ENCODE peak calls at places on chromosomes 16 and 17, in six cellular contexts. One of them, this sample, is unnamed. For H3K27me3, the result is how much of the 10 kb centered on the place peaks cover.

GRCh38 chr17:55430531-55431228 is 9.0 kb upstream of the MMD start:
- DNase-seq in tibial artery: no peak
- DNase-seq in Caco-2: no peak
- DNase-seq in CD8-positive, alpha-beta memory T cell: no peak
- DNase-seq in AG04450: no peak
- DNase-seq in thoracic aorta: no peak
- DNase-seq in this sample: no peak

GRCh38 chr17:76539631-76540271 is at the start of gene PRCD:
- DNase-seq in thoracic aorta: no peak
- DNase-seq in Caco-2: no peak
- DNase-seq in tibial artery: peak
- DNase-seq in CD8-positive, alpha-beta memory T cell: no peak
- DNase-seq in AG04450: no peak
- DNase-seq in this sample: no peak

GRCh38 chr16:27449434-27450188 is 47.6 kb downstream of the IL21R start:
- DNase-seq in tibial artery: no peak
- DNase-seq in Caco-2: no peak
- DNase-seq in CD8-positive, alpha-beta memory T cell: peak
- DNase-seq in AG04450: no peak
- DNase-seq in thoracic aorta: no peak
- DNase-seq in this sample: no peak

GRCh38 chr17:83084621-83085056 is 5.2 kb downstream of the METRNL start:
- DNase-seq in Caco-2: no peak
- DNase-seq in CD8-positive, alpha-beta memory T cell: no peak
- DNase-seq in AG04450: no peak
- DNase-seq in tibial artery: no peak
- DNase-seq in thoracic aorta: no peak
- DNase-seq in this sample: no peak

GRCh38 chr17:68775338-68775737 is 174.2 kb upstream of the FAM20A start:
- DNase-seq in thoracic aorta: no peak
- DNase-seq in tibial artery: no peak
- DNase-seq in AG04450: no peak
- DNase-seq in CD8-positive, alpha-beta memory T cell: no peak
- DNase-seq in Caco-2: no peak
- DNase-seq in this sample: no peak

GRCh38 chr17:50066995-50067394 is 11.1 kb downstream of the ITGA3 start:
- DNase-seq in tibial artery: no peak
- DNase-seq in CD8-positive, alpha-beta memory T cell: no peak
- DNase-seq in Caco-2: no peak
- DNase-seq in thoracic aorta: no peak
- DNase-seq in AG04450: no peak
- DNase-seq in this sample: no peak

GRCh38 chr17:73768691-73769090 is 124.4 kb upstream of the SDK2 start:
- DNase-seq in tibial artery: no peak
- DNase-seq in thoracic aorta: no peak
- DNase-seq in Caco-2: no peak
- DNase-seq in AG04450: no peak
- DNase-seq in CD8-positive, alpha-beta memory T cell: no peak
- DNase-seq in this sample: no peak

GRCh38 chr16:6615661-6616060 is 717.0 kb upstream of the RBFOX1 start:
- DNase-seq in AG04450: no peak
- DNase-seq in tibial artery: no peak
- DNase-seq in CD8-positive, alpha-beta memory T cell: no peak
- DNase-seq in Caco-2: no peak
- DNase-seq in thoracic aorta: no peak
- DNase-seq in this sample: no peak

GRCh38 chr16:64356267-64356666 is 765.6 kb downstream of the CDH11 start:
- DNase-seq in Caco-2: no peak
- DNase-seq in tibial artery: no peak
- DNase-seq in AG04450: peak
- DNase-seq in thoracic aorta: no peak
- DNase-seq in CD8-positive, alpha-beta memory T cell: no peak
- DNase-seq in this sample: no peak

DNA sequence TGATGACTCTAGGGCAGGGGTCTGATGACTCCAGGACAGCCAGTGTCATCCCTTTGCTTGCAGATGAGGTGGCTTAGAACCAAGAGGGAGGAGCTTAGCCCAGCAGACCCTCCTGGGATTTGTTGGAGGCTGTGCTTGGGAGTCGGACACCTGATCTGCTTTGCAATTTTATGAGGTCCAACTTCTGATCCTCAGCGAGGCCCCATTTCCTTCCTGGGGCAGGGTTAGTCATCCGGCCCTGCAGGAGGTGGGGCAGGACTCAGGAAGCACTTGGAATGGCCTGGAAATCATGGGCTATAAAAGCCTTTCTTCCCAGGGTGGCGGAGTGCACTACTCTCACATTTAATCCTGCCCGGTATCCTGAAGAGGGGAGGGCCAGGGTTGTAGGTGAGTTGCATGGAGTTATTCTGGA is 168.5 kb downstream of the MSI2 start:
- DNase-seq in AG04450: no peak
- DNase-seq in Caco-2: no peak
- DNase-seq in tibial artery: no peak
- DNase-seq in thoracic aorta: no peak
- DNase-seq in CD8-positive, alpha-beta memory T cell: no peak
- DNase-seq in this sample: no peak
- H3K27me3 ChIP-seq in AG04450: under half
- H3K27me3 ChIP-seq in Caco-2: under half
- H3K27me3 ChIP-seq in tibial artery: under half
- H3K27me3 ChIP-seq in thoracic aorta: under half
- H3K27me3 ChIP-seq in CD8-positive, alpha-beta memory T cell: under half
- H3K27me3 ChIP-seq in this sample: under half

GRCh38 chr17:5798104-5798503 is 213.8 kb upstream of the NLRP1 start:
- DNase-seq in AG04450: no peak
- DNase-seq in CD8-positive, alpha-beta memory T cell: no peak
- DNase-seq in thoracic aorta: no peak
- DNase-seq in Caco-2: no peak
- DNase-seq in tibial artery: no peak
- DNase-seq in this sample: no peak
- H3K27me3 ChIP-seq in AG04450: under half
- H3K27me3 ChIP-seq in CD8-positive, alpha-beta memory T cell: under half
- H3K27me3 ChIP-seq in thoracic aorta: under half
- H3K27me3 ChIP-seq in Caco-2: under half
- H3K27me3 ChIP-seq in tibial artery: under half
- H3K27me3 ChIP-seq in this sample: under half

GRCh38 chr16:78903237-78903636 is 697.3 kb downstream of the MAF start:
- DNase-seq in CD8-positive, alpha-beta memory T cell: no peak
- DNase-seq in thoracic aorta: no peak
- DNase-seq in tibial artery: no peak
- DNase-seq in Caco-2: no peak
- DNase-seq in AG04450: no peak
- DNase-seq in this sample: no peak

GRCh38 chr16:78902291-78902690 is 698.2 kb downstream of the MAF start:
- DNase-seq in CD8-positive, alpha-beta memory T cell: no peak
- DNase-seq in tibial artery: no peak
- DNase-seq in thoracic aorta: no peak
- DNase-seq in Caco-2: no peak
- DNase-seq in AG04450: no peak
- DNase-seq in this sample: no peak

GRCh38 chr16:78896280-78896679 is 704.3 kb downstream of the MAF start:
- DNase-seq in CD8-positive, alpha-beta memory T cell: peak
- DNase-seq in thoracic aorta: no peak
- DNase-seq in AG04450: no peak
- DNase-seq in Caco-2: no peak
- DNase-seq in tibial artery: no peak
- DNase-seq in this sample: no peak

GRCh38 chr16:78897299-78897698 is 703.2 kb downstream of the MAF start:
- DNase-seq in tibial artery: no peak
- DNase-seq in CD8-positive, alpha-beta memory T cell: no peak
- DNase-seq in thoracic aorta: no peak
- DNase-seq in Caco-2: no peak
- DNase-seq in AG04450: no peak
- DNase-seq in this sample: no peak

DNA sequence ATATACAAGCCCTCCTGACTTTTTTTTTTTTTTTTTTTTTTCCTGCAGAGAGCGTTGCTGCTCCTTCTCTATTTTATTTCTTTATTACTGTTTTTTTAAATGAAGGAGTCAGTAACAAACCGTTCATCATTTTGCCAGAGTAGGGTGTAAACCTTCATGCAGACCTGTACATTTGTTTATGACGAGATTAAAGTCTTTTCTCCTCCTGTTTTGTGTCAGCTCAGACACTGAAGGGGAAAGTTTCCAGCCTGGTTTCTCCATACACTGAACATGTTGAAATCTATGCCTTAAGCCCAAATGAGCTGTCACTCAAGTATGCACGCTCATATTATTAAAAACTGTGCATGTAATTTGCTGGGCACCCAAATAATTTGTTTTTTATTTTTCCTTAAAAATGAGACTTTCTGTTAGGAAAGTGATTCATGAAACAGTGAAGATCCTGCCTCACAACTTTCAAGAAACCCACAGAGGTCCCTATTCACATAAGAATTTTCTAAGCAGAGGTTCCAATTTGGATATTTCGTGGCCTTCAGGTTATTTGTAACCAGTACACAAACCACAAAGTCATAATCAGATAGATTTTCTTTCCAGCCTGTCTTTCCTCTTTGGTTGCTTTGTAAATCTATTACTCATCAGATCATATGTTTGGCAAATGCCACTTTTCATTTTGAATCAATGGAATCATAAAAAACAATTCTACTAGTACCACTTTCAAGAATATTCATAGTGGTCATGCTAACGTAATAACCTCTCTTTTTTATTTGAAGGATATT is 700.3 kb downstream of the MAF start:
- DNase-seq in AG04450: no peak
- DNase-seq in tibial artery: no peak
- DNase-seq in thoracic aorta: no peak
- DNase-seq in Caco-2: no peak
- DNase-seq in CD8-positive, alpha-beta memory T cell: no peak
- DNase-seq in this sample: no peak
- H3K27me3 ChIP-seq in AG04450: under half
- H3K27me3 ChIP-seq in tibial artery: under half
- H3K27me3 ChIP-seq in thoracic aorta: under half
- H3K27me3 ChIP-seq in Caco-2: under half
- H3K27me3 ChIP-seq in CD8-positive, alpha-beta memory T cell: under half
- H3K27me3 ChIP-seq in this sample: under half

GRCh38 chr16:57391708-57392107 is 12.9 kb upstream of the CCL17 start:
- DNase-seq in CD8-positive, alpha-beta memory T cell: no peak
- DNase-seq in AG04450: no peak
- DNase-seq in tibial artery: no peak
- DNase-seq in thoracic aorta: no peak
- DNase-seq in Caco-2: no peak
- DNase-seq in this sample: no peak
- H3K27me3 ChIP-seq in CD8-positive, alpha-beta memory T cell: under half
- H3K27me3 ChIP-seq in AG04450: under half
- H3K27me3 ChIP-seq in tibial artery: under half
- H3K27me3 ChIP-seq in thoracic aorta: under half
- H3K27me3 ChIP-seq in Caco-2: under half
- H3K27me3 ChIP-seq in this sample: under half

GRCh38 chr17:7261377-7262191 is 694 bp downstream of the CLDN7 start:
- DNase-seq in thoracic aorta: no peak
- DNase-seq in AG04450: no peak
- DNase-seq in CD8-positive, alpha-beta memory T cell: no peak
- DNase-seq in Caco-2: no peak
- DNase-seq in tibial artery: no peak
- DNase-seq in this sample: no peak
- H3K27me3 ChIP-seq in thoracic aorta: under half
- H3K27me3 ChIP-seq in AG04450: under half
- H3K27me3 ChIP-seq in CD8-positive, alpha-beta memory T cell: under half
- H3K27me3 ChIP-seq in Caco-2: under half
- H3K27me3 ChIP-seq in tibial artery: under half
- H3K27me3 ChIP-seq in this sample: under half

DNA sequence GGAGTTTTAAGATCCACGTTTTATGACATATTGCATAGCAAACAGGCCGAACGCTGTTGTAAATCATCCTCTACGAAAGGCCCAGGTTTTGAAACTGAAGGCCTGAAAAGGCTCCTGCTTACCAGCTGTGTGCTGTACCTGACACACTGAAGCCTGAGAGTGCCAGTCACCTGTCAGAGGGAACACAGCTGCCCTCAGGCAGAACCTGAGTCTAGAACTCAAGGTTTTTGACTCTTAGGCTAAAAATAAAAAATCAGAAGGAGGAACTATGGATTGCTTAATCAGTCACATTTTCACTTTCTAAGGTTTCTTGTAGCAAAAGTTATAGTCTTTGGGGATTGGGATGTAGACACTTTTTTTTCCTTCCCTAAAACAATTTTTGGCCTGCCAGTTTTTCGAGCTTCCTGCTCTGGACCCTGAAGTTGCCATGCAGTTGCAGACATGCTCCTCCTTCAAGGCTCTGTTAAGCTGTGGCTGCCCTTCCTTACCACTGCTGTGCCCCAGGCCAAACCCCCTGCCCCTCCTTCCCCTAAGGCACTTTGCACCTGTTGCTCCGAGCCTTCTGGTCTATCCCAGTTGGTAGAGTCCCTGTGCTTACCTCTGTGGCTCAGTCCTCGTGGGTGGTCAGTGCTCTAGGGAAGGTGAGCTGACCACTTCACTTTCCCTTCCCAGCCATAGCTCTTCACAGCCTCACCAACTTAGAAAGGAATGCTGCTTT is 56.6 kb downstream of the TENT4B start:
- DNase-seq in CD8-positive, alpha-beta memory T cell: no peak
- DNase-seq in thoracic aorta: no peak
- DNase-seq in AG04450: no peak
- DNase-seq in Caco-2: peak
- DNase-seq in tibial artery: no peak
- DNase-seq in this sample: no peak
- H3K27me3 ChIP-seq in CD8-positive, alpha-beta memory T cell: under half
- H3K27me3 ChIP-seq in thoracic aorta: under half
- H3K27me3 ChIP-seq in AG04450: under half
- H3K27me3 ChIP-seq in Caco-2: under half
- H3K27me3 ChIP-seq in tibial artery: under half
- H3K27me3 ChIP-seq in this sample: under half

GRCh38 chr17:2054262-2054739 is 602 bp upstream of the HIC1 start:
- DNase-seq in AG04450: no peak
- DNase-seq in Caco-2: peak
- DNase-seq in tibial artery: no peak
- DNase-seq in CD8-positive, alpha-beta memory T cell: peak
- DNase-seq in thoracic aorta: no peak
- DNase-seq in this sample: no peak

GRCh38 chr17:2053380-2054261 is 1.3 kb upstream of the HIC1 start:
- DNase-seq in AG04450: no peak
- DNase-seq in tibial artery: no peak
- DNase-seq in thoracic aorta: no peak
- DNase-seq in CD8-positive, alpha-beta memory T cell: peak
- DNase-seq in Caco-2: peak
- DNase-seq in this sample: peak

GRCh38 chr17:2055494-2056220 is 754 bp downstream of the HIC1 start:
- DNase-seq in AG04450: no peak
- DNase-seq in tibial artery: no peak
- DNase-seq in thoracic aorta: no peak
- DNase-seq in Caco-2: no peak
- DNase-seq in CD8-positive, alpha-beta memory T cell: peak
- DNase-seq in this sample: no peak

GRCh38 chr17:2056221-2057129 is 1.6 kb downstream of the HIC1 start:
- DNase-seq in Caco-2: no peak
- DNase-seq in thoracic aorta: no peak
- DNase-seq in CD8-positive, alpha-beta memory T cell: no peak
- DNase-seq in AG04450: no peak
- DNase-seq in tibial artery: no peak
- DNase-seq in this sample: no peak

GRCh38 chr17:2054740-2055493 is at the start of gene HIC1:
- DNase-seq in Caco-2: peak
- DNase-seq in AG04450: no peak
- DNase-seq in CD8-positive, alpha-beta memory T cell: peak
- DNase-seq in thoracic aorta: no peak
- DNase-seq in tibial artery: peak
- DNase-seq in this sample: peak
- H3K27me3 ChIP-seq in Caco-2: under half
- H3K27me3 ChIP-seq in AG04450: under half
- H3K27me3 ChIP-seq in CD8-positive, alpha-beta memory T cell: under half
- H3K27me3 ChIP-seq in thoracic aorta: under half
- H3K27me3 ChIP-seq in tibial artery: under half
- H3K27me3 ChIP-seq in this sample: under half